ENCODE peak calls at places on chromosomes 13 and 19, in four cellular contexts. O, E, Q and H are unnamed samples.

GRCh38 chr13:29849731-29850212 is 645 bp downstream of the UBL3 start:
- DNase-seq in O (peak; percentile 55), E (peak; percentile 34), Q (peak; percentile 60), H (no peak)

GRCh38 chr13:26017196-26017921 is 34.5 kb downstream of the SHISA2 start:
- DNase-seq in O (no peak), E (no peak), Q (no peak), H (no peak)

GRCh38 chr13:39415403-39415802 is 187.6 kb downstream of the LHFPL6 start:
- DNase-seq in O (peak; percentile 44), E (no peak), Q (peak; percentile 63), H (peak; percentile 64)

GRCh38 chr19:13155472-13156284 is 5.5 kb downstream of the IER2 start:
- DNase-seq in O (peak; percentile 81), E (peak; percentile 93), Q (peak; percentile 93), H (peak; percentile 91)

GRCh38 chr19:28333909-28334308 is 879.0 kb downstream of the UQCRFS1 start:
- DNase-seq in O (no peak), E (no peak), Q (peak; percentile 20), H (no peak)

GRCh38 chr13:113166266-113166665 is 7.8 kb downstream of the PROZ start:
- DNase-seq in O (no peak), E (no peak), Q (no peak), H (no peak)

GRCh38 chr13:51814825-51815650 is 11.1 kb upstream of the DHRS12 start:
- DNase-seq in O (peak; percentile 79), E (peak; percentile 66), Q (peak; percentile 89), H (peak; percentile 90)

GRCh38 chr13:44274838-44275237 is 98.8 kb upstream of the SERP2 start:
- DNase-seq in O (no peak), E (no peak), Q (no peak), H (peak; percentile 36)

GRCh38 chr13:21074601-21075302 is 13.4 kb upstream of the LATS2 start:
- DNase-seq in O (no peak), E (no peak), Q (no peak), H (no peak)

GRCh38 chr13:91454666-91455065 is 56.2 kb downstream of the GPC5 start:
- DNase-seq in O (no peak), E (no peak), Q (no peak), H (no peak)

GRCh38 chr13:77810891-77811290 is 107.7 kb downstream of the EDNRB start:
- DNase-seq in O (peak; percentile 37), E (no peak), Q (no peak), H (no peak)

GRCh38 chr13:58437436-58437835 is 805.9 kb downstream of the PCDH17 start:
- DNase-seq in O (no peak), E (no peak), Q (no peak), H (no peak)

GRCh38 chr19:13574933-13575332 is 68.7 kb upstream of the CACNA1A start:
- DNase-seq in O (peak; percentile 56), E (peak; percentile 6), Q (peak; percentile 67), H (peak; percentile 8)

GRCh38 chr13:25143693-25144092 is 28.4 kb downstream of the AMER2 start:
- DNase-seq in O (no peak), E (no peak), Q (no peak), H (no peak)

GRCh38 chr13:60583196-60583908 is 186.3 kb downstream of the TDRD3 start:
- DNase-seq in O (no peak), E (no peak), Q (peak; percentile 83), H (no peak)

GRCh38 chr13:72839831-72840426 is 58.0 kb downstream of the PIBF1 start:
- DNase-seq in O (peak; percentile 74), E (peak; percentile 54), Q (peak; percentile 75), H (peak; percentile 39)

GRCh38 chr13:30792257-30793000 is 57.1 kb downstream of the ALOX5AP start:
- DNase-seq in O (peak; percentile 91), E (peak; percentile 87), Q (peak; percentile 20), H (no peak)

GRCh38 chr19:49497047-49497789 is 984 bp downstream of the RPS11 start:
- DNase-seq in O (peak; percentile 65), E (peak; percentile 55), Q (peak; percentile 78), H (peak; percentile 86)

GRCh38 chr19:47471733-47472457 is at the start of gene SLC8A2:
- DNase-seq in O (peak; percentile 49), E (peak; percentile 69), Q (peak; percentile 95), H (peak; percentile 34)

GRCh38 chr19:4016486-4016885 is 8.9 kb downstream of the PIAS4 start:
- DNase-seq in O (no peak), E (no peak), Q (no peak), H (no peak)

GRCh38 chr13:42547615-42548014 is 26.3 kb upstream of the TNFSF11 start:
- DNase-seq in O (no peak), E (no peak), Q (no peak), H (no peak)

GRCh38 chr19:45498411-45499195 is at the start of gene PPM1N:
- DNase-seq in O (peak; percentile 16), E (no peak), Q (peak; percentile 87), H (peak; percentile 61)

GRCh38 chr13:76875256-76875655 is 10.9 kb downstream of the KCTD12 start:
- DNase-seq in O (no peak), E (no peak), Q (no peak), H (no peak)

GRCh38 chr13:33872005-33872351 is 54.0 kb downstream of the RFC3 start:
- DNase-seq in O (no peak), E (no peak), Q (no peak), H (no peak)

DNA sequence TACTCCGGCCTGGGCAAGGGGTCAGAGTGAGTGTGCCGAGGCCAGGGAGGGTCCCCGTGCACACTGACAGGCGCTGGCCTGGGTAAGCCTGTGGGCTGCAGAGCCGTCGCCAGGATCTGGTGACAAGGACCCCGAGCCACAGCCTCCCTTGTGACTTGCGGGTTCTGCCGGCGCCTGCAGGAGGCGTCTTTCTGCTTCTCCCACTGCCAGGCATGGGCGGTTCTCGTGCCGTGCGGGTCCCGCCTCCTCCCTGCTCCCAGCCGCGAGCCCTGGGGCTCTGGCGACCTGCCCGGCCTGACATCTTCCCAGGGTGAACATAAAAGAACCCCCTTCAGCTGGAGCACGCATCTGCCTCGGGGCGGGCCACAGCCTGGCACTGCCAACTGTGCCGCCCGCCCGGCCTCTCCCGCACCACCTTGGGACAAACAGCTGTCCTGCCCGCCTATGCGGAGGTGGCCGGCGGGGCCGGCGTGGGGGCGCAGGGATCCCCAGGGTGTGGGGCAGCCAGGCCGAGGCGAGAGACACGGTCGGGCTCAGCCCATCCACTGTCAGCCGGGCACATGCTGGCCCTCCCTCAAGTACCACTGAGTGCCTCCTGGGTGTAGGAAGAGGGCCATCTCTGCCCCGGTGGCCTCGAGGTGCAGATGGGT is 1.5 kb upstream of the HCN2 start:
- DNase-seq in O (peak; percentile 78), E (peak; percentile 92), Q (peak; percentile 92), H (peak; percentile 49)
- H2AFZ ChIP-seq in O (no peak overlapping the region), E (no peak overlapping the region), Q (no peak overlapping the region), H (no peak overlapping the region)

DNA sequence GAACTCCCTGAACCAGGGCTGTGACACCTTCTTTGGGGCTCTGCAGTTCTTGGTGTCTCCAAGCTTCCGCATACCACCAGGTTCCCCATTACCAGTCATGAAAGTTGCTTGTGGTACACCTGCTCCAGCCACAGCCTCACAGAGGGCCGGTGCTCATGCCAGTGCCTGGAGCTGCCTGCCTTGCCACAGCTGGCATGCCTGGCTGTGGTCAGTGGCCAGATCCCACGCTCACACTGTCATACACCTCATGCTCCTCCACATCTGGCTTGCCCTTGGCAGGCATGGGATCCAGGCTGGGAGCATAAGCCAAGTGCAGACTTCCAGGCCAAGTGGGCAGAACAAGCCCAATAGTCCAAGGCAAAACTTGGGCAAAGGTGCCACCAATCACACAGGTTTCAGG is 1054.9 kb downstream of the SLITRK5 start:
- DNase-seq in O (no peak), E (no peak), Q (no peak), H (no peak)
- H3K9me2 ChIP-seq in O (no peaks in the 10 kb centered on the region), E (no peaks in the 10 kb centered on the region), Q (peaks cover 12% of the 10 kb centered on the region), H (no peaks in the 10 kb centered on the region)

GRCh38 chr13:100534911-100535310 is 53.7 kb downstream of the GGACT start:
- DNase-seq in O (no peak), E (no peak), Q (no peak), H (no peak)

GRCh38 chr13:100535401-100536135 is 53.0 kb downstream of the GGACT start:
- DNase-seq in O (no peak), E (no peak), Q (no peak), H (no peak)

GRCh38 chr13:100537486-100537885 is 51.1 kb downstream of the GGACT start:
- DNase-seq in O (no peak), E (no peak), Q (no peak), H (no peak)

GRCh38 chr13:100537951-100538462 is 50.6 kb downstream of the GGACT start:
- DNase-seq in O (no peak), E (no peak), Q (no peak), H (no peak)

DNA sequence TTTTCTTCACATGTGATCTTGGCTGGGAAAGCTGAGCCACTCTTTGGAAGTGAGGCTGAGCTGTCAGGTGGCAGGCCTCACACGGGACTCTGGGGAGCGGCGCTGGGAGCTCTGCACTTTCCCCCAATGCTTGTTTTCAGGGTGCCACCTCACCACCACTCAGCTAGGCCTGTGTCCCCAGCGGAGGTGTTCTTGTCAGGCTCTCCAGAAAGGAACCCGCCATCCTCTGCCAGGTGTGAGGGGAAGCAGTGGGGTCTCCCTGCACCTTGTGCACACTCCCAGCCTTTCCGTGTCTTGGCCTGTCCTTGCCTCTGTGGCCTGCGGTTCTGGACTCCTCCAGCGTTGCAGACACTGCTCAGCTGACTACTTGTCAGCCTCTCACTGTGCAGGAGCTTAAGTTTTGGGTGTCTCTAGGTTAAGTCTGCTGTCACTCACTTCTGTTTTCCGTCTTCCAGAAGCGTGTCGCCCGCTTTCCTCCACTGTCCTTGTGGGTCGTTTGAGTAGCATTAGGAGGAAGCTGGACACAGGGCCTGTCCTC is 51.9 kb downstream of the GGACT start:
- DNase-seq in O (no peak), E (no peak), Q (no peak), H (no peak)
- H2AFZ ChIP-seq in O (no peak overlapping the region), E (no peak overlapping the region), Q (no peak overlapping the region), H (no peak overlapping the region)

GRCh38 chr19:56566904-56567273 is 379 bp upstream of the ZNF470 start:
- DNase-seq in O (no peak), E (peak; percentile 44), Q (peak; percentile 46), H (no peak)
- H3K9me2 ChIP-seq in O (no peaks in the 10 kb centered on the region), E (no peaks in the 10 kb centered on the region), Q (peaks cover 7% of the 10 kb centered on the region), H (no peaks in the 10 kb centered on the region)

GRCh38 chr13:27425918-27426630 is 1.7 kb downstream of the GTF3A start:
- DNase-seq in O (peak; percentile 87), E (peak; percentile 67), Q (peak; percentile 73), H (peak; percentile 86)
- H2AFZ ChIP-seq in O (peak overlapping the region; percentile 85), E (no peak overlapping the region), Q (no peak overlapping the region), H (no peak overlapping the region)

GRCh38 chr19:53576941-53577653 is 39.2 kb downstream of the ZNF331 start:
- DNase-seq in O (no peak), E (no peak), Q (peak; percentile 19), H (no peak)
- H3K9me2 ChIP-seq in O (no peaks in the 10 kb centered on the region), E (no peaks in the 10 kb centered on the region), Q (no peaks in the 10 kb centered on the region), H (no peaks in the 10 kb centered on the region)

GRCh38 chr13:46554971-46555370 is 2.0 kb downstream of the LRCH1 start:
- DNase-seq in O (no peak), E (no peak), Q (no peak), H (no peak)
- H2AFZ ChIP-seq in O (peak overlapping the region; percentile 83), E (peak overlapping the region; percentile 96), Q (no peak overlapping the region), H (no peak overlapping the region)

GRCh38 chr19:30360378-30361106 is 11.6 kb upstream of the ZNF536 start:
- DNase-seq in O (no peak), E (no peak), Q (peak; percentile 55), H (no peak)
- H3K9me2 ChIP-seq in O (no peaks in the 10 kb centered on the region), E (no peaks in the 10 kb centered on the region), Q (peaks cover 6% of the 10 kb centered on the region), H (no peaks in the 10 kb centered on the region)